ENCODE peak calls at places on chromosomes 11 and 22, in four cellular contexts. One of them, this sample, is unnamed.

GRCh38 chr11:72743321-72744221 is 8.6 kb downstream of the ARAP1 start:
- DNase-seq in epithelial cell of esophagus: no peak
- DNase-seq in heart left ventricle: no peak
- DNase-seq in testis: no peak
- DNase-seq in this sample: peak

GRCh38 chr11:12042215-12042676 is 33.8 kb upstream of the DKK3 start:
- DNase-seq in epithelial cell of esophagus: peak
- DNase-seq in testis: no peak
- DNase-seq in heart left ventricle: no peak
- DNase-seq in this sample: no peak

GRCh38 chr11:107276057-107276456 is 181.6 kb downstream of the CWF19L2 start:
- DNase-seq in epithelial cell of esophagus: no peak
- DNase-seq in testis: no peak
- DNase-seq in heart left ventricle: no peak
- DNase-seq in this sample: no peak

GRCh38 chr22:22687638-22688500 is 43.5 kb downstream of the GGTLC2 start:
- DNase-seq in testis: peak
- DNase-seq in heart left ventricle: no peak
- DNase-seq in epithelial cell of esophagus: peak
- DNase-seq in this sample: no peak

GRCh38 chr11:61967924-61968757 is 707 bp upstream of the FTH1 start:
- DNase-seq in testis: no peak
- DNase-seq in heart left ventricle: peak
- DNase-seq in epithelial cell of esophagus: peak
- DNase-seq in this sample: peak

GRCh38 chr22:35883028-35883620 is 145.5 kb downstream of the RBFOX2 start:
- DNase-seq in heart left ventricle: no peak
- DNase-seq in testis: no peak
- DNase-seq in epithelial cell of esophagus: peak
- DNase-seq in this sample: no peak

GRCh38 chr11:29809121-29809520 is 207.7 kb downstream of the KCNA4 start:
- DNase-seq in heart left ventricle: no peak
- DNase-seq in testis: no peak
- DNase-seq in epithelial cell of esophagus: peak
- DNase-seq in this sample: no peak

GRCh38 chr22:19597399-19597735 is 73.2 kb upstream of the CLDN5 start:
- DNase-seq in testis: no peak
- DNase-seq in heart left ventricle: no peak
- DNase-seq in epithelial cell of esophagus: no peak
- DNase-seq in this sample: no peak

GRCh38 chr11:70812472-70812871 is 414.1 kb downstream of the CTTN start:
- DNase-seq in heart left ventricle: no peak
- DNase-seq in testis: no peak
- DNase-seq in epithelial cell of esophagus: no peak
- DNase-seq in this sample: no peak

GRCh38 chr11:119065369-119065768 is 2.2 kb upstream of the VPS11 start:
- DNase-seq in heart left ventricle: no peak
- DNase-seq in testis: peak
- DNase-seq in epithelial cell of esophagus: peak
- DNase-seq in this sample: no peak

GRCh38 chr11:76682681-76683080 is 12.1 kb upstream of the LRRC32 start:
- DNase-seq in testis: no peak
- DNase-seq in epithelial cell of esophagus: no peak
- DNase-seq in heart left ventricle: no peak
- DNase-seq in this sample: no peak

GRCh38 chr11:45662096-45662664 is 3.2 kb downstream of the CHST1 start:
- DNase-seq in heart left ventricle: no peak
- DNase-seq in epithelial cell of esophagus: no peak
- DNase-seq in testis: no peak
- DNase-seq in this sample: no peak

GRCh38 chr11:45661417-45662055 is 3.9 kb downstream of the CHST1 start:
- DNase-seq in heart left ventricle: no peak
- DNase-seq in epithelial cell of esophagus: no peak
- DNase-seq in testis: no peak
- DNase-seq in this sample: no peak

GRCh38 chr11:45659818-45660160 is 5.6 kb downstream of the CHST1 start:
- DNase-seq in heart left ventricle: no peak
- DNase-seq in epithelial cell of esophagus: no peak
- DNase-seq in testis: no peak
- DNase-seq in this sample: no peak

GRCh38 chr11:45659031-45659817 is 6.2 kb downstream of the CHST1 start:
- DNase-seq in epithelial cell of esophagus: no peak
- DNase-seq in heart left ventricle: no peak
- DNase-seq in testis: no peak
- DNase-seq in this sample: no peak

DNA sequence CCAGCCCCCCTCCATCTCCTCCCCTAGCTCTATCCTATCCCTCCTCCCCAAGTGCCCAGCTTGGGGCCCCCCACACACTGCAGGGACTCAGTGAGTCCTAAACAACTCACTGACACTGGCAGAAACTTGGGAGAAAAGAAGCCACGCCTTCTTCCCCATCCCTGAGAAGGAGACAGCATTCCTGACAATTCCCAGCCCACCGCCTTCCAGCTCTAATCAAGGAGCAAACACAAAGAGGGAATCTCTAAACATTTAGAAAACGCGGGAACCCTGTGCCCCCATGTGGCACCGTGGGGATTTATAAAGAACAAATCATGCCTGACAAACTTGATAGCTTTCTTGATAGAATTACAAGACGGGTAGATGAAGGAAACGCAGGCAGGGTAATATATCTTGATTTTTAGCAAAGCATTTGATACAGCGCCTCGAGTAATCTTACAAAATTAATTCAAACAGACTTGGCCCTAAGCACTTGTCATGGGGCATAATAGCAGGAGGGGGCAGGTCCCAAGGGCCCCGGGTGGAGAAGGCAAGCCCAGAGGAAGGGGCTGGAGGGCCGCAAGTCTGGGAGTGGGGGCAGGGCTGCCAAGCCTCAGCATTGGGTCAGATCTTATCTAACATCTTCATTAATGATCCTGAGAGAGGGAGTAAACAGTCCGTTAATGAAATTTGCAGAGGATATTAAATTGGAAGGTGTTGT is 4.6 kb downstream of the CHST1 start:
- DNase-seq in heart left ventricle: no peak
- DNase-seq in epithelial cell of esophagus: no peak
- DNase-seq in testis: no peak
- DNase-seq in this sample: no peak
- TF ChIP-seq CTCF in heart left ventricle: no peak
- TF ChIP-seq CTCF in epithelial cell of esophagus: no peak
- TF ChIP-seq CTCF in testis: no peak
- TF ChIP-seq CTCF in this sample: no peak

GRCh38 chr11:44319170-44319551 is 9.2 kb upstream of the ALX4 start:
- DNase-seq in heart left ventricle: no peak
- DNase-seq in testis: no peak
- DNase-seq in epithelial cell of esophagus: no peak
- DNase-seq in this sample: no peak

GRCh38 chr11:44318369-44318768 is 8.4 kb upstream of the ALX4 start:
- DNase-seq in heart left ventricle: no peak
- DNase-seq in epithelial cell of esophagus: no peak
- DNase-seq in testis: no peak
- DNase-seq in this sample: no peak

GRCh38 chr11:44315947-44316387 is 6.0 kb upstream of the ALX4 start:
- DNase-seq in epithelial cell of esophagus: no peak
- DNase-seq in testis: no peak
- DNase-seq in heart left ventricle: no peak
- DNase-seq in this sample: peak

GRCh38 chr11:44314733-44315132 is 4.8 kb upstream of the ALX4 start:
- DNase-seq in testis: no peak
- DNase-seq in heart left ventricle: no peak
- DNase-seq in epithelial cell of esophagus: no peak
- DNase-seq in this sample: no peak

DNA sequence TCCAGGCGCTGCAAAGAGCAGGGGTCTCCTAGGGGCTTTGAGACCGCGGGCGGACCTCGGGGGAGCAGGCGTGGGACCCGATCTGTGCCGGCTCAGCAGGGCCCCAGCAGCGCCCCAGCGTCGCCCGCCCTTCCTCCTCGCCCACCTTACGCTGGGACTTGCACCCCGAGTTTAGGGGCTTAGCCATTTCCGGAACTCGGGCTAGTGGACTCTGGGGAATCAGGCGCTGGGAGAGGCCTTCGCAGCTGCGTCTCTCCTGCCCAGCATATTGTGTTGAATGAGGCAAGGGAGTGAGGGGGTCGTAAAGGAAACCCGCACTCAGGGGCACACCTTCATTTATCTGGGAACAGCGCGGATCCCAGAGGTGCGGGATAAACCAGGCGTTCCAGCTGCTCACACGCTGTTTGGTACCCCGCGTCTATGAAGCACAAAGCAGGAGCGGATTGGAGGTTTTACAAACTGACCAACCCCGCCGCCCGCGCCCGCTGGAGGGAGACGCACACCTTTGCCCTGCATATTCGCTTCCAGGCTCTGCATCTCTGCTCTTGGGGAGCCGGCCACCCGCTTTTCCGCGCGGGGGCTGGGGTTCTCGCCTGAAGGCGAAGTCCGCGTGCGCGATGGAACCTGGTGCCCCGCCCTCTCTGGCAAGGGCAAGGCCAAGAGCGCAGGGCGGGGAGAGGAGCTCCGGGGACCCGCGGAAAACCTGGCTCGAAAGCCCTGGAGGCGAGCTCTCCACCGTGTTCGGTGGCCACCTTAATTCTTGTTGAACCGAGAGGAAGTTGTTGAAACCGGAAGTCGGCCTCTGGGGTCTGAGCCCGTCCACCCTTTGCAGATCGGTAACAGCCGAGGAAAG is 6.7 kb upstream of the ALX4 start:
- DNase-seq in epithelial cell of esophagus: no peak
- DNase-seq in testis: no peak
- DNase-seq in heart left ventricle: no peak
- DNase-seq in this sample: peak
- TF ChIP-seq CTCF in epithelial cell of esophagus: no peak
- TF ChIP-seq CTCF in testis: no peak
- TF ChIP-seq CTCF in heart left ventricle: no peak
- TF ChIP-seq CTCF in this sample: no peak

DNA sequence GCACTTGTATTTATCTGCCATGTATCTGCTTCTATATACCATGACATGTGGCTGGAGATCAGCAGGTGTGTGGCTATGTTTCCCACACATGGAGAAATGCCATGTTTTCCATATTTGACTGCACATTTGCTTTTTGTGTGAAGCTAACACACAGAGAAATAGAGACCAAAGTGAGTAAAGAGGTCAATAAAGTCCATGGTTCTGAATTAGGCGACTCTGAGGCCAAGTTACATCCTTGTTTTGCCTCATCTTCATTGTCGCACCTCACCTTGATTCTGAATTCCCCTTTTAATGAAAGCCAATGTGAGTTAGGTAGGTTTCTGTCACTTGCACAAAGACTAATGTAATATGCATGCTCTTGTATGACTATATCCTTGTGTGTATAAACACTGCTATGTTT is 194.1 kb downstream of the INSC start:
- DNase-seq in heart left ventricle: no peak
- DNase-seq in epithelial cell of esophagus: no peak
- DNase-seq in testis: no peak
- DNase-seq in this sample: no peak
- TF ChIP-seq CTCF in heart left ventricle: no peak
- TF ChIP-seq CTCF in epithelial cell of esophagus: no peak
- TF ChIP-seq CTCF in testis: no peak
- TF ChIP-seq CTCF in this sample: no peak

DNA sequence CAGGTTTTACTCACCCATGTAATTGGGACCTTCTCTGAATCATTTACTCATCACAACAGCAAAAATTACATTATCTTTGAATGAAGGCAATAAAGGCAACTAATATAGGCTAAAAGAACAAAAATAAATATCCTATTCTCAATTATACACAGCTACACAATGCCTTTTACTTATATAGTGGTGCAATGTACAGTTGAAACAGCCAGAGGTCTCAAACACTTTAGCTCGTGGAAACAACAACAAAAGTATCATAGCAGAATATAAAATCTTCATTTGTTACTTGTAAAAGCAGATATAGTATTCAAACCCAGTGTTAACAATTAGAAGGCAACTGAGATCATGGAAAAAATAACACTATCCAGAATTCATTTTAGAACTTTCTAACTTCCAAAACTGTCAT is 20.6 kb upstream of the CCDC34 start:
- DNase-seq in epithelial cell of esophagus: no peak
- DNase-seq in heart left ventricle: no peak
- DNase-seq in testis: no peak
- DNase-seq in this sample: no peak
- TF ChIP-seq CTCF in epithelial cell of esophagus: no peak
- TF ChIP-seq CTCF in heart left ventricle: no peak
- TF ChIP-seq CTCF in testis: no peak
- TF ChIP-seq CTCF in this sample: no peak

GRCh38 chr22:37696657-37697539 is at the start of gene TRIOBP:
- DNase-seq in heart left ventricle: peak
- DNase-seq in epithelial cell of esophagus: peak
- DNase-seq in testis: peak
- DNase-seq in this sample: peak
- TF ChIP-seq CTCF in heart left ventricle: peak
- TF ChIP-seq CTCF in epithelial cell of esophagus: peak
- TF ChIP-seq CTCF in testis: peak
- TF ChIP-seq CTCF in this sample: peak

DNA sequence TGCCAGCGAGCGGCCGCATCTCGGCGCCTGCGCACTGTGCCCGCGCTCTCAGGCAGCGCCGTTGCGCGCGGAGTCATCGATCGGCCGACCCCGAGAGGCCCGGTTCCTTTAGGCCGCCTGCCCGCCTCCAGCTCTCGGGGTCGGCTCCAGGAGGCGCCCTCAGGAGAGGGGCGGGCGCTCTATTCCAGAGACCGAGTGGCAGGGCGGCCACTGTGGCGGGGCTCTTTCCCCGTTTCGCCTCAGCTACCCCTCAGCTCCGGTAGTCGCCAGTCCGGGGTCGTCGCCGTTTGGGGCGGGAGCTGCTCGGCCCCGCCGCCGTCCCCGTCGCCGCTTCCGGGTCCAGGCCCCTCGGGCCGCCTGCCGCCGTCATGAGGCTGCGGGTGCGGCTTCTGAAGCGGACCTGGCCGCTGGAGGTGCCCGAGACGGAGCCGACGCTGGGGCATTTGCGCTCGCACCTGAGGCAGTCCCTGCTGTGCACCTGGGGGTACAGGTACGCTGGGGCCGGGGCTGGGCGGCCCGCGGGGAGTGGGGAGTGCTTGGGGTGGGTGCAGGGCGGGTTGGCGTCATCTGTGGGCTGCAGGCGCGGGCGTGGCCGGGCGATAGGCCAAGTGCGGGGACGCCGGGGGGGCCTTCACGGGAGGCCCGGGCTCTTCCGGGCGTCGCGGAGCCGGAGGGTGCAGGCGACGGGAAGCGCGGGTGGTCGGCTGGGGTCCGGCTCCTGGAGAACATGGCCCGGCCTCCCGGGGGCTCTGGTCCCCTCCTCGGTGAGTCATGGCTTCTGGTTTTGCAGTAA is at the start of gene FBXO7:
- DNase-seq in testis: peak
- DNase-seq in epithelial cell of esophagus: peak
- DNase-seq in heart left ventricle: peak
- DNase-seq in this sample: peak
- TF ChIP-seq CTCF in testis: no peak
- TF ChIP-seq CTCF in epithelial cell of esophagus: peak
- TF ChIP-seq CTCF in heart left ventricle: no peak
- TF ChIP-seq CTCF in this sample: peak